ENCODE peak calls at places on chromosomes 7 and 10, in four cellular contexts. One of them, this sample, is unnamed.
A peak's percentile ranks its signal among the peaks of the same experiment; 100 is the strongest.

GRCh38 chr7:157444011-157444842 is 107.4 kb downstream of the DNAJB6 start:
- DNase-seq in effector memory CD8-positive, alpha-beta T cell: no peak
- DNase-seq in H7: no peak
- DNase-seq in stimulated activated CD8-positive, alpha-beta memory T cell treated with anti-CD3 and anti-CD28 coated beads, Interleukin-15, amount 100 ng/mL, for 4 hours: no peak
- DNase-seq in this sample: no peak

GRCh38 chr10:132329565-132330485 is 2.2 kb upstream of the LRRC27 start:
- DNase-seq in effector memory CD8-positive, alpha-beta T cell: no peak
- DNase-seq in stimulated activated CD8-positive, alpha-beta memory T cell treated with anti-CD3 and anti-CD28 coated beads, Interleukin-15, amount 100 ng/mL, for 4 hours: no peak
- DNase-seq in H7: peak; percentile 29
- DNase-seq in this sample: peak; percentile 7

GRCh38 chr7:99249985-99250575 is 22.6 kb upstream of the MYH16 start:
- DNase-seq in H7: no peak
- DNase-seq in stimulated activated CD8-positive, alpha-beta memory T cell treated with anti-CD3 and anti-CD28 coated beads, Interleukin-15, amount 100 ng/mL, for 4 hours: no peak
- DNase-seq in effector memory CD8-positive, alpha-beta T cell: no peak
- DNase-seq in this sample: no peak

GRCh38 chr7:2862831-2863361 is 18.8 kb upstream of the GNA12 start:
- DNase-seq in stimulated activated CD8-positive, alpha-beta memory T cell treated with anti-CD3 and anti-CD28 coated beads, Interleukin-15, amount 100 ng/mL, for 4 hours: peak; percentile 18
- DNase-seq in effector memory CD8-positive, alpha-beta T cell: peak; percentile 43
- DNase-seq in H7: no peak
- DNase-seq in this sample: no peak

GRCh38 chr7:143463556-143463955 is 14.1 kb upstream of the TAS2R41 start:
- DNase-seq in stimulated activated CD8-positive, alpha-beta memory T cell treated with anti-CD3 and anti-CD28 coated beads, Interleukin-15, amount 100 ng/mL, for 4 hours: no peak
- DNase-seq in H7: no peak
- DNase-seq in effector memory CD8-positive, alpha-beta T cell: no peak
- DNase-seq in this sample: no peak

GRCh38 chr10:89228136-89228535 is 21.0 kb upstream of the CH25H start:
- DNase-seq in effector memory CD8-positive, alpha-beta T cell: no peak
- DNase-seq in stimulated activated CD8-positive, alpha-beta memory T cell treated with anti-CD3 and anti-CD28 coated beads, Interleukin-15, amount 100 ng/mL, for 4 hours: no peak
- DNase-seq in H7: no peak
- DNase-seq in this sample: no peak

GRCh38 chr10:119416855-119417254 is 125.7 kb downstream of the RGS10 start:
- DNase-seq in effector memory CD8-positive, alpha-beta T cell: peak; percentile 59
- DNase-seq in stimulated activated CD8-positive, alpha-beta memory T cell treated with anti-CD3 and anti-CD28 coated beads, Interleukin-15, amount 100 ng/mL, for 4 hours: peak; percentile 37
- DNase-seq in H7: peak; percentile 95
- DNase-seq in this sample: peak; percentile 4

GRCh38 chr10:129031233-129032150 is 435.5 kb upstream of the MGMT start:
- DNase-seq in effector memory CD8-positive, alpha-beta T cell: no peak
- DNase-seq in stimulated activated CD8-positive, alpha-beta memory T cell treated with anti-CD3 and anti-CD28 coated beads, Interleukin-15, amount 100 ng/mL, for 4 hours: no peak
- DNase-seq in H7: peak; percentile 93
- DNase-seq in this sample: no peak

GRCh38 chr10:1923998-1924397 is 186.7 kb upstream of the ADARB2 start:
- DNase-seq in H7: no peak
- DNase-seq in stimulated activated CD8-positive, alpha-beta memory T cell treated with anti-CD3 and anti-CD28 coated beads, Interleukin-15, amount 100 ng/mL, for 4 hours: no peak
- DNase-seq in effector memory CD8-positive, alpha-beta T cell: no peak
- DNase-seq in this sample: no peak

GRCh38 chr10:17528296-17528862 is 74.0 kb upstream of the ST8SIA6 start:
- DNase-seq in effector memory CD8-positive, alpha-beta T cell: no peak
- DNase-seq in H7: no peak
- DNase-seq in stimulated activated CD8-positive, alpha-beta memory T cell treated with anti-CD3 and anti-CD28 coated beads, Interleukin-15, amount 100 ng/mL, for 4 hours: no peak
- DNase-seq in this sample: no peak

GRCh38 chr10:78149193-78149592 is 115.5 kb downstream of the RPS24 start:
- DNase-seq in effector memory CD8-positive, alpha-beta T cell: no peak
- DNase-seq in H7: no peak
- DNase-seq in stimulated activated CD8-positive, alpha-beta memory T cell treated with anti-CD3 and anti-CD28 coated beads, Interleukin-15, amount 100 ng/mL, for 4 hours: no peak
- DNase-seq in this sample: no peak

GRCh38 chr7:35420657-35421056 is 166.8 kb upstream of the TBX20 start:
- DNase-seq in H7: no peak
- DNase-seq in effector memory CD8-positive, alpha-beta T cell: no peak
- DNase-seq in stimulated activated CD8-positive, alpha-beta memory T cell treated with anti-CD3 and anti-CD28 coated beads, Interleukin-15, amount 100 ng/mL, for 4 hours: no peak
- DNase-seq in this sample: no peak

GRCh38 chr10:61548371-61548770 is 95.2 kb upstream of the TMEM26 start:
- DNase-seq in stimulated activated CD8-positive, alpha-beta memory T cell treated with anti-CD3 and anti-CD28 coated beads, Interleukin-15, amount 100 ng/mL, for 4 hours: no peak
- DNase-seq in H7: no peak
- DNase-seq in effector memory CD8-positive, alpha-beta T cell: no peak
- DNase-seq in this sample: no peak

GRCh38 chr10:125606406-125606805 is 76.6 kb downstream of the TEX36 start:
- DNase-seq in effector memory CD8-positive, alpha-beta T cell: no peak
- DNase-seq in stimulated activated CD8-positive, alpha-beta memory T cell treated with anti-CD3 and anti-CD28 coated beads, Interleukin-15, amount 100 ng/mL, for 4 hours: no peak
- DNase-seq in H7: no peak
- DNase-seq in this sample: no peak